ENCODE peak calls at places on chromosomes 4 and X, in seven cellular contexts. E is stimulated activated CD4-positive, alpha-beta T cell treated with anti-CD3 and anti-CD28 coated beads, TNF-alpha, amount 100 ng/mL, for 1 hour; F is naive B cell; R is GM06990; D is T-helper 2 cell; V is head of caudate nucleus; I is HAP-1. U is an unnamed sample.

GRCh38 chrX:136768469-136769084 is 12.2 kb downstream of the ARHGEF6 start:
- DNase-seq in D (peak), F (no peak), R (peak), I (no peak), V (no peak), E (no peak), U (peak)

GRCh38 chr4:120749445-120750151 is 172.9 kb downstream of the PRDM5 start:
- DNase-seq in D (no peak), V (no peak), R (peak), F (peak), E (no peak), I (no peak), U (peak)

GRCh38 chrX:72569786-72570185 is 2.9 kb downstream of the HDAC8 start:
- DNase-seq in E (no peak), R (no peak), D (no peak), I (no peak), F (no peak), V (no peak), U (no peak)

GRCh38 chrX:69807400-69807799 is 191.5 kb downstream of the EDA start:
- DNase-seq in R (no peak), V (no peak), I (no peak), E (no peak), F (no peak), D (no peak), U (no peak)

GRCh38 chr4:44448548-44449443 is at the start of gene KCTD8:
- DNase-seq in E (no peak), R (peak), F (peak), V (peak), I (peak), D (peak), U (peak)

GRCh38 chr4:24774452-24774851 is 20.9 kb upstream of the SOD3 start:
- DNase-seq in V (no peak), E (no peak), D (no peak), F (no peak), R (no peak), I (no peak), U (no peak)

GRCh38 chr4:111994392-111994791 is 150.9 kb upstream of the FAM241A start:
- DNase-seq in F (no peak), E (no peak), V (no peak), R (no peak), I (no peak), D (no peak), U (no peak)

GRCh38 chr4:22999419-22999818 is 306.7 kb downstream of the GBA3 start:
- DNase-seq in E (no peak), R (no peak), D (no peak), V (no peak), I (no peak), F (no peak), U (no peak)

GRCh38 chr4:95091272-95091671 is 333.5 kb downstream of the BMPR1B start:
- DNase-seq in D (no peak), R (no peak), E (no peak), F (no peak), I (no peak), V (no peak), U (no peak)

GRCh38 chrX:49251325-49251724 is 13.2 kb downstream of the FOXP3 start:
- DNase-seq in V (no peak), D (no peak), E (no peak), I (no peak), F (no peak), R (no peak), U (no peak)

GRCh38 chrX:18353931-18354368 is 538 bp downstream of the SCML2 start:
- DNase-seq in V (peak), I (peak), D (no peak), F (peak), R (no peak), E (no peak), U (no peak)

GRCh38 chrX:140318306-140318705 is 186.6 kb downstream of the SOX3 start:
- DNase-seq in E (no peak), F (no peak), I (peak), D (no peak), R (no peak), V (no peak), U (no peak)

GRCh38 chrX:318068-318738 is 393 bp downstream of the GTPBP6 start:
- DNase-seq in F (peak), D (peak), V (peak), R (peak), I (peak), E (peak), U (peak)

GRCh38 chrX:43750248-43750676 is 94.2 kb downstream of the MAOA start:
- DNase-seq in R (peak), F (peak), D (no peak), V (peak), E (peak), I (peak), U (peak)

GRCh38 chrX:74230094-74230493 is 73.9 kb upstream of the ZCCHC13 start:
- DNase-seq in F (no peak), V (no peak), I (no peak), E (no peak), D (no peak), R (no peak), U (no peak)

GRCh38 chr4:149158852-149159251 is 656.8 kb downstream of the IQCM start:
- DNase-seq in D (no peak), V (no peak), I (no peak), E (no peak), F (no peak), R (no peak), U (no peak)

GRCh38 chrX:49157194-49157593 is 5.4 kb upstream of the MAGIX start:
- DNase-seq in F (no peak), E (no peak), D (no peak), V (no peak), I (no peak), R (no peak), U (no peak)

GRCh38 chrX:80810365-80810978 is 795 bp upstream of the BRWD3 start:
- DNase-seq in R (no peak), F (no peak), D (no peak), E (no peak), V (no peak), I (no peak), U (no peak)

GRCh38 chrX:56728321-56728720 is 722 bp upstream of the NBDY start:
- DNase-seq in D (no peak), F (no peak), E (no peak), R (no peak), V (no peak), I (no peak), U (peak)

GRCh38 chrX:53356186-53356585 is 66.3 kb downstream of the SMC1A start:
- DNase-seq in V (no peak), E (no peak), D (no peak), R (peak), I (peak), F (no peak), U (no peak)

GRCh38 chrX:115337735-115338134 is 48.2 kb downstream of the LUZP4 start:
- DNase-seq in I (no peak), E (no peak), R (no peak), V (no peak), F (no peak), D (no peak), U (no peak)

GRCh38 chr4:129176864-129177263 is 80.9 kb downstream of the C4orf33 start:
- DNase-seq in E (no peak), V (no peak), I (no peak), R (no peak), F (no peak), D (no peak), U (no peak)

GRCh38 chr4:38957947-38958346 is 74.3 kb downstream of the TMEM156 start:
- DNase-seq in V (no peak), F (no peak), D (no peak), E (no peak), R (no peak), I (no peak), U (no peak)

GRCh38 chr4:152735302-152735917 is 44.1 kb downstream of the TIGD4 start:
- DNase-seq in R (peak), D (no peak), E (no peak), V (no peak), I (no peak), F (peak), U (peak)

GRCh38 chr4:108370826-108371225 is 202.1 kb upstream of the LEF1 start:
- DNase-seq in I (no peak), E (no peak), R (no peak), F (no peak), D (no peak), V (no peak), U (no peak)

GRCh38 chrX:150051096-150051495 is 112.8 kb upstream of the EOLA2 start:
- DNase-seq in F (no peak), R (no peak), D (no peak), V (no peak), I (no peak), E (no peak), U (no peak)

GRCh38 chr4:96598465-96598864 is 758.6 kb downstream of the PDHA2 start:
- DNase-seq in E (no peak), V (no peak), R (no peak), F (no peak), I (no peak), D (no peak), U (no peak)

U was measured in GM20000.